ENCODE peak calls at places on chromosomes 2 and 18, in six cellular contexts. One of them, this sample, is unnamed.

GRCh38 chr18:39796413-39796812 is 2158.6 kb upstream of the PIK3C3 start:
- DNase-seq in AG08395: no peak
- DNase-seq in posterior cingulate gyrus: no peak
- DNase-seq in astrocyte of the spinal cord: no peak
- DNase-seq in stimulated activated CD4-positive, alpha-beta T cell treated with anti-CD3 and anti-CD28 coated beads, Interleukin-1b, Interleukin-23, amount 100 ng/mL, for 1 hour: no peak
- DNase-seq in AG20443: no peak
- DNase-seq in this sample: no peak

GRCh38 chr2:131413785-131414184 is 49.8 kb upstream of the RAB6D start:
- DNase-seq in AG08395: no peak
- DNase-seq in posterior cingulate gyrus: no peak
- DNase-seq in astrocyte of the spinal cord: no peak
- DNase-seq in stimulated activated CD4-positive, alpha-beta T cell treated with anti-CD3 and anti-CD28 coated beads, Interleukin-1b, Interleukin-23, amount 100 ng/mL, for 1 hour: no peak
- DNase-seq in AG20443: no peak
- DNase-seq in this sample: no peak

GRCh38 chr2:26316041-26316440 is 29.9 kb upstream of the SELENOI start:
- DNase-seq in AG08395: peak; percentile 18
- DNase-seq in posterior cingulate gyrus: no peak
- DNase-seq in astrocyte of the spinal cord: no peak
- DNase-seq in stimulated activated CD4-positive, alpha-beta T cell treated with anti-CD3 and anti-CD28 coated beads, Interleukin-1b, Interleukin-23, amount 100 ng/mL, for 1 hour: no peak
- DNase-seq in AG20443: peak; percentile 26
- DNase-seq in this sample: no peak

GRCh38 chr2:224038049-224038829 is 847 bp downstream of the SERPINE2 start:
- DNase-seq in AG08395: no peak
- DNase-seq in posterior cingulate gyrus: peak; percentile 70
- DNase-seq in astrocyte of the spinal cord: peak; percentile 43
- DNase-seq in stimulated activated CD4-positive, alpha-beta T cell treated with anti-CD3 and anti-CD28 coated beads, Interleukin-1b, Interleukin-23, amount 100 ng/mL, for 1 hour: peak; percentile 30
- DNase-seq in AG20443: no peak
- DNase-seq in this sample: no peak

GRCh38 chr2:29165362-29166236 is 50.4 kb downstream of the CLIP4 start:
- DNase-seq in AG08395: peak; percentile 28
- DNase-seq in posterior cingulate gyrus: no peak
- DNase-seq in astrocyte of the spinal cord: peak; percentile 72
- DNase-seq in stimulated activated CD4-positive, alpha-beta T cell treated with anti-CD3 and anti-CD28 coated beads, Interleukin-1b, Interleukin-23, amount 100 ng/mL, for 1 hour: no peak
- DNase-seq in AG20443: peak; percentile 29
- DNase-seq in this sample: no peak

GRCh38 chr2:126889071-126889470 is 9.6 kb upstream of the TEX51 start:
- DNase-seq in AG08395: no peak
- DNase-seq in posterior cingulate gyrus: no peak
- DNase-seq in astrocyte of the spinal cord: no peak
- DNase-seq in stimulated activated CD4-positive, alpha-beta T cell treated with anti-CD3 and anti-CD28 coated beads, Interleukin-1b, Interleukin-23, amount 100 ng/mL, for 1 hour: no peak
- DNase-seq in AG20443: no peak
- DNase-seq in this sample: no peak

GRCh38 chr2:26786207-26787023 is 559 bp downstream of the CENPA start:
- DNase-seq in AG08395: peak; percentile 15
- DNase-seq in posterior cingulate gyrus: peak; percentile 71
- DNase-seq in astrocyte of the spinal cord: no peak
- DNase-seq in stimulated activated CD4-positive, alpha-beta T cell treated with anti-CD3 and anti-CD28 coated beads, Interleukin-1b, Interleukin-23, amount 100 ng/mL, for 1 hour: no peak
- DNase-seq in AG20443: peak; percentile 53
- DNase-seq in this sample: no peak

GRCh38 chr2:119286661-119287060 is 63.0 kb downstream of the STEAP3 start:
- DNase-seq in AG08395: no peak
- DNase-seq in posterior cingulate gyrus: no peak
- DNase-seq in astrocyte of the spinal cord: no peak
- DNase-seq in stimulated activated CD4-positive, alpha-beta T cell treated with anti-CD3 and anti-CD28 coated beads, Interleukin-1b, Interleukin-23, amount 100 ng/mL, for 1 hour: no peak
- DNase-seq in AG20443: no peak
- DNase-seq in this sample: no peak

GRCh38 chr18:3148930-3149535 is 70.7 kb downstream of the MYOM1 start:
- DNase-seq in AG08395: no peak
- DNase-seq in posterior cingulate gyrus: no peak
- DNase-seq in astrocyte of the spinal cord: no peak
- DNase-seq in stimulated activated CD4-positive, alpha-beta T cell treated with anti-CD3 and anti-CD28 coated beads, Interleukin-1b, Interleukin-23, amount 100 ng/mL, for 1 hour: no peak
- DNase-seq in AG20443: no peak
- DNase-seq in this sample: no peak

GRCh38 chr2:19722486-19723420 is 179.0 kb downstream of the TTC32 start:
- DNase-seq in AG08395: no peak
- DNase-seq in posterior cingulate gyrus: no peak
- DNase-seq in astrocyte of the spinal cord: peak; percentile 76
- DNase-seq in stimulated activated CD4-positive, alpha-beta T cell treated with anti-CD3 and anti-CD28 coated beads, Interleukin-1b, Interleukin-23, amount 100 ng/mL, for 1 hour: no peak
- DNase-seq in AG20443: no peak
- DNase-seq in this sample: no peak

GRCh38 chr2:54274781-54275242 is 18.8 kb upstream of the TSPYL6 start:
- DNase-seq in AG08395: no peak
- DNase-seq in posterior cingulate gyrus: no peak
- DNase-seq in astrocyte of the spinal cord: peak; percentile 78
- DNase-seq in stimulated activated CD4-positive, alpha-beta T cell treated with anti-CD3 and anti-CD28 coated beads, Interleukin-1b, Interleukin-23, amount 100 ng/mL, for 1 hour: no peak
- DNase-seq in AG20443: peak; percentile 47
- DNase-seq in this sample: no peak

GRCh38 chr2:98458207-98458606 is 13.5 kb downstream of the INPP4A start:
- DNase-seq in AG08395: no peak
- DNase-seq in posterior cingulate gyrus: no peak
- DNase-seq in astrocyte of the spinal cord: peak; percentile 10
- DNase-seq in stimulated activated CD4-positive, alpha-beta T cell treated with anti-CD3 and anti-CD28 coated beads, Interleukin-1b, Interleukin-23, amount 100 ng/mL, for 1 hour: no peak
- DNase-seq in AG20443: peak; percentile 25
- DNase-seq in this sample: no peak

GRCh38 chr2:187658952-187659525 is 104.8 kb upstream of the TFPI start:
- DNase-seq in AG08395: no peak
- DNase-seq in posterior cingulate gyrus: no peak
- DNase-seq in astrocyte of the spinal cord: peak; percentile 33
- DNase-seq in stimulated activated CD4-positive, alpha-beta T cell treated with anti-CD3 and anti-CD28 coated beads, Interleukin-1b, Interleukin-23, amount 100 ng/mL, for 1 hour: no peak
- DNase-seq in AG20443: peak; percentile 30
- DNase-seq in this sample: no peak

GRCh38 chr2:45223531-45223930 is 214.3 kb upstream of the SIX2 start:
- DNase-seq in AG08395: no peak
- DNase-seq in posterior cingulate gyrus: no peak
- DNase-seq in astrocyte of the spinal cord: no peak
- DNase-seq in stimulated activated CD4-positive, alpha-beta T cell treated with anti-CD3 and anti-CD28 coated beads, Interleukin-1b, Interleukin-23, amount 100 ng/mL, for 1 hour: no peak
- DNase-seq in AG20443: no peak
- DNase-seq in this sample: no peak

GRCh38 chr18:9824862-9825479 is 60.8 kb upstream of the TXNDC2 start:
- DNase-seq in AG08395: no peak
- DNase-seq in posterior cingulate gyrus: no peak
- DNase-seq in astrocyte of the spinal cord: no peak
- DNase-seq in stimulated activated CD4-positive, alpha-beta T cell treated with anti-CD3 and anti-CD28 coated beads, Interleukin-1b, Interleukin-23, amount 100 ng/mL, for 1 hour: no peak
- DNase-seq in AG20443: no peak
- DNase-seq in this sample: no peak

GRCh38 chr2:24313744-24314632 is 46.3 kb downstream of the ITSN2 start:
- DNase-seq in AG08395: peak; percentile 25
- DNase-seq in posterior cingulate gyrus: no peak
- DNase-seq in astrocyte of the spinal cord: peak; percentile 22
- DNase-seq in stimulated activated CD4-positive, alpha-beta T cell treated with anti-CD3 and anti-CD28 coated beads, Interleukin-1b, Interleukin-23, amount 100 ng/mL, for 1 hour: no peak
- DNase-seq in AG20443: peak; percentile 21
- DNase-seq in this sample: no peak

GRCh38 chr2:234967874-234968208 is 16.0 kb downstream of the SH3BP4 start:
- DNase-seq in AG08395: no peak
- DNase-seq in posterior cingulate gyrus: peak; percentile 30
- DNase-seq in astrocyte of the spinal cord: no peak
- DNase-seq in stimulated activated CD4-positive, alpha-beta T cell treated with anti-CD3 and anti-CD28 coated beads, Interleukin-1b, Interleukin-23, amount 100 ng/mL, for 1 hour: no peak
- DNase-seq in AG20443: no peak
- DNase-seq in this sample: no peak

GRCh38 chr18:9157806-9158205 is 21.2 kb downstream of the ANKRD12 start:
- DNase-seq in AG08395: no peak
- DNase-seq in posterior cingulate gyrus: no peak
- DNase-seq in astrocyte of the spinal cord: no peak
- DNase-seq in stimulated activated CD4-positive, alpha-beta T cell treated with anti-CD3 and anti-CD28 coated beads, Interleukin-1b, Interleukin-23, amount 100 ng/mL, for 1 hour: no peak
- DNase-seq in AG20443: no peak
- DNase-seq in this sample: no peak

GRCh38 chr2:152581360-152581759 is 135.9 kb downstream of the PRPF40A start:
- DNase-seq in AG08395: no peak
- DNase-seq in posterior cingulate gyrus: no peak
- DNase-seq in astrocyte of the spinal cord: no peak
- DNase-seq in stimulated activated CD4-positive, alpha-beta T cell treated with anti-CD3 and anti-CD28 coated beads, Interleukin-1b, Interleukin-23, amount 100 ng/mL, for 1 hour: no peak
- DNase-seq in AG20443: no peak
- DNase-seq in this sample: no peak

GRCh38 chr2:17584689-17585088 is 44.2 kb downstream of the VSNL1 start:
- DNase-seq in AG08395: no peak
- DNase-seq in posterior cingulate gyrus: no peak
- DNase-seq in astrocyte of the spinal cord: no peak
- DNase-seq in stimulated activated CD4-positive, alpha-beta T cell treated with anti-CD3 and anti-CD28 coated beads, Interleukin-1b, Interleukin-23, amount 100 ng/mL, for 1 hour: no peak
- DNase-seq in AG20443: no peak
- DNase-seq in this sample: no peak

GRCh38 chr2:169005994-169006393 is 25.1 kb downstream of the ABCB11 start:
- DNase-seq in AG08395: no peak
- DNase-seq in posterior cingulate gyrus: no peak
- DNase-seq in astrocyte of the spinal cord: no peak
- DNase-seq in stimulated activated CD4-positive, alpha-beta T cell treated with anti-CD3 and anti-CD28 coated beads, Interleukin-1b, Interleukin-23, amount 100 ng/mL, for 1 hour: no peak
- DNase-seq in AG20443: no peak
- DNase-seq in this sample: no peak

GRCh38 chr2:128729051-128729450 is 410.4 kb upstream of the HS6ST1 start:
- DNase-seq in AG08395: no peak
- DNase-seq in posterior cingulate gyrus: no peak
- DNase-seq in astrocyte of the spinal cord: no peak
- DNase-seq in stimulated activated CD4-positive, alpha-beta T cell treated with anti-CD3 and anti-CD28 coated beads, Interleukin-1b, Interleukin-23, amount 100 ng/mL, for 1 hour: no peak
- DNase-seq in AG20443: no peak
- DNase-seq in this sample: no peak

GRCh38 chr2:1647417-1648240 is 96.7 kb downstream of the PXDN start:
- DNase-seq in AG08395: no peak
- DNase-seq in posterior cingulate gyrus: no peak
- DNase-seq in astrocyte of the spinal cord: no peak
- DNase-seq in stimulated activated CD4-positive, alpha-beta T cell treated with anti-CD3 and anti-CD28 coated beads, Interleukin-1b, Interleukin-23, amount 100 ng/mL, for 1 hour: no peak
- DNase-seq in AG20443: no peak
- DNase-seq in this sample: no peak

GRCh38 chr2:223100061-223100511 is 48.1 kb downstream of the KCNE4 start:
- DNase-seq in AG08395: peak; percentile 83
- DNase-seq in posterior cingulate gyrus: no peak
- DNase-seq in astrocyte of the spinal cord: peak; percentile 78
- DNase-seq in stimulated activated CD4-positive, alpha-beta T cell treated with anti-CD3 and anti-CD28 coated beads, Interleukin-1b, Interleukin-23, amount 100 ng/mL, for 1 hour: no peak
- DNase-seq in AG20443: peak; percentile 78
- DNase-seq in this sample: no peak

GRCh38 chr2:46236876-46237859 is 60.0 kb upstream of the EPAS1 start:
- DNase-seq in AG08395: no peak
- DNase-seq in posterior cingulate gyrus: no peak
- DNase-seq in astrocyte of the spinal cord: no peak
- DNase-seq in stimulated activated CD4-positive, alpha-beta T cell treated with anti-CD3 and anti-CD28 coated beads, Interleukin-1b, Interleukin-23, amount 100 ng/mL, for 1 hour: no peak
- DNase-seq in AG20443: no peak
- DNase-seq in this sample: no peak

GRCh38 chr2:99747842-99748241 is 258.0 kb upstream of the REV1 start:
- DNase-seq in AG08395: no peak
- DNase-seq in posterior cingulate gyrus: no peak
- DNase-seq in astrocyte of the spinal cord: no peak
- DNase-seq in stimulated activated CD4-positive, alpha-beta T cell treated with anti-CD3 and anti-CD28 coated beads, Interleukin-1b, Interleukin-23, amount 100 ng/mL, for 1 hour: no peak
- DNase-seq in AG20443: no peak
- DNase-seq in this sample: no peak

GRCh38 chr2:241272722-241273551 is 42.5 kb downstream of the HDLBP start:
- DNase-seq in AG08395: peak; percentile 88
- DNase-seq in posterior cingulate gyrus: peak; percentile 82
- DNase-seq in astrocyte of the spinal cord: peak; percentile 55
- DNase-seq in stimulated activated CD4-positive, alpha-beta T cell treated with anti-CD3 and anti-CD28 coated beads, Interleukin-1b, Interleukin-23, amount 100 ng/mL, for 1 hour: peak; percentile 18
- DNase-seq in AG20443: peak; percentile 92
- DNase-seq in this sample: no peak

GRCh38 chr18:26745288-26745975 is 120.1 kb downstream of the AQP4 start:
- DNase-seq in AG08395: no peak
- DNase-seq in posterior cingulate gyrus: no peak
- DNase-seq in astrocyte of the spinal cord: no peak
- DNase-seq in stimulated activated CD4-positive, alpha-beta T cell treated with anti-CD3 and anti-CD28 coated beads, Interleukin-1b, Interleukin-23, amount 100 ng/mL, for 1 hour: no peak
- DNase-seq in AG20443: no peak
- DNase-seq in this sample: no peak

GRCh38 chr18:35466815-35467623 is 30.7 kb downstream of the INO80C start:
- DNase-seq in AG08395: no peak
- DNase-seq in posterior cingulate gyrus: no peak
- DNase-seq in astrocyte of the spinal cord: no peak
- DNase-seq in stimulated activated CD4-positive, alpha-beta T cell treated with anti-CD3 and anti-CD28 coated beads, Interleukin-1b, Interleukin-23, amount 100 ng/mL, for 1 hour: no peak
- DNase-seq in AG20443: no peak
- DNase-seq in this sample: no peak

GRCh38 chr2:203379156-203379555 is 51.0 kb downstream of the ABI2 start:
- DNase-seq in AG08395: no peak
- DNase-seq in posterior cingulate gyrus: no peak
- DNase-seq in astrocyte of the spinal cord: no peak
- DNase-seq in stimulated activated CD4-positive, alpha-beta T cell treated with anti-CD3 and anti-CD28 coated beads, Interleukin-1b, Interleukin-23, amount 100 ng/mL, for 1 hour: no peak
- DNase-seq in AG20443: no peak
- DNase-seq in this sample: no peak

GRCh38 chr2:233814436-233814835 is 36.3 kb downstream of the MROH2A start:
- DNase-seq in AG08395: no peak
- DNase-seq in posterior cingulate gyrus: no peak
- DNase-seq in astrocyte of the spinal cord: no peak
- DNase-seq in stimulated activated CD4-positive, alpha-beta T cell treated with anti-CD3 and anti-CD28 coated beads, Interleukin-1b, Interleukin-23, amount 100 ng/mL, for 1 hour: no peak
- DNase-seq in AG20443: no peak
- DNase-seq in this sample: no peak

GRCh38 chr18:13500891-13501887 is 225.2 kb downstream of the FAM210A start:
- DNase-seq in AG08395: peak; percentile 65
- DNase-seq in posterior cingulate gyrus: peak; percentile 82
- DNase-seq in astrocyte of the spinal cord: peak; percentile 88
- DNase-seq in stimulated activated CD4-positive, alpha-beta T cell treated with anti-CD3 and anti-CD28 coated beads, Interleukin-1b, Interleukin-23, amount 100 ng/mL, for 1 hour: no peak
- DNase-seq in AG20443: peak; percentile 79
- DNase-seq in this sample: no peak

GRCh38 chr2:104582471-104582870 is 271.4 kb upstream of the POU3F3 start:
- DNase-seq in AG08395: no peak
- DNase-seq in posterior cingulate gyrus: no peak
- DNase-seq in astrocyte of the spinal cord: no peak
- DNase-seq in stimulated activated CD4-positive, alpha-beta T cell treated with anti-CD3 and anti-CD28 coated beads, Interleukin-1b, Interleukin-23, amount 100 ng/mL, for 1 hour: no peak
- DNase-seq in AG20443: no peak
- DNase-seq in this sample: no peak

GRCh38 chr2:232438051-232438450 is 17.9 kb upstream of the ALPI start:
- DNase-seq in AG08395: no peak
- DNase-seq in posterior cingulate gyrus: peak; percentile 25
- DNase-seq in astrocyte of the spinal cord: no peak
- DNase-seq in stimulated activated CD4-positive, alpha-beta T cell treated with anti-CD3 and anti-CD28 coated beads, Interleukin-1b, Interleukin-23, amount 100 ng/mL, for 1 hour: no peak
- DNase-seq in AG20443: no peak
- DNase-seq in this sample: no peak

GRCh38 chr2:205975082-205975949 is 110.7 kb downstream of the INO80D start:
- DNase-seq in AG08395: no peak
- DNase-seq in posterior cingulate gyrus: no peak
- DNase-seq in astrocyte of the spinal cord: peak; percentile 9
- DNase-seq in stimulated activated CD4-positive, alpha-beta T cell treated with anti-CD3 and anti-CD28 coated beads, Interleukin-1b, Interleukin-23, amount 100 ng/mL, for 1 hour: no peak
- DNase-seq in AG20443: no peak
- DNase-seq in this sample: no peak